ENCODE peak calls at places on chromosomes 2 and 18, in five cellular contexts. R is HTR-8/SVneo; N is stimulated activated CD4-positive, alpha-beta T cell treated with anti-CD3 and anti-CD28 coated beads, TNF-alpha, amount 100 ng/mL, for 1 hour; G is kidney tubule cell; M is memory B cell. O is an unnamed sample.

GRCh38 chr2:83991992-83992391 is 467.1 kb downstream of the SUCLG1 start:
- DNase-seq in R (no peak), N (no peak), G (peak), M (no peak), O (no peak)

GRCh38 chr2:218217366-218218309 is 649 bp downstream of the ARPC2 start:
- DNase-seq in R (peak), N (peak), G (peak), M (peak), O (peak)

GRCh38 chr2:23624378-23624777 is 239.4 kb downstream of the KLHL29 start:
- DNase-seq in R (no peak), N (no peak), G (no peak), M (no peak), O (no peak)

GRCh38 chr2:113390133-113390849 is 47.2 kb upstream of the ZNG1B start:
- DNase-seq in R (peak), N (peak), G (peak), M (peak), O (peak)

GRCh38 chr2:207802650-207803049 is 32.9 kb upstream of the FZD5 start:
- DNase-seq in R (no peak), N (no peak), G (peak), M (no peak), O (peak)

GRCh38 chr2:60759654-60760053 is 3.6 kb downstream of the PAPOLG start:
- DNase-seq in R (no peak), N (no peak), G (no peak), M (no peak), O (no peak)

GRCh38 chr2:88329815-88330603 is 122.5 kb downstream of the FOXI3 start:
- DNase-seq in R (peak), N (no peak), G (peak), M (no peak), O (no peak)

GRCh38 chr2:9820020-9820973 is 23.0 kb upstream of the TAF1B start:
- DNase-seq in R (peak), N (no peak), G (peak), M (no peak), O (no peak)

GRCh38 chr18:73136134-73136533 is 268.3 kb upstream of the NETO1 start:
- DNase-seq in R (no peak), N (no peak), G (peak), M (no peak), O (no peak)

GRCh38 chr2:42801388-42801787 is 9.0 kb upstream of the HAAO start:
- DNase-seq in R (no peak), N (no peak), G (peak), M (no peak), O (no peak)

GRCh38 chr2:12990523-12990922 is 273.8 kb downstream of the TRIB2 start:
- DNase-seq in R (no peak), N (no peak), G (no peak), M (no peak), O (no peak)

GRCh38 chr2:237612527-237613357 is 14.6 kb upstream of the LRRFIP1 start:
- DNase-seq in R (no peak), N (no peak), G (no peak), M (no peak), O (no peak)

GRCh38 chr2:231710751-231711676 is 2.7 kb downstream of the PTMA start:
- DNase-seq in R (no peak), N (no peak), G (peak), M (no peak), O (peak)

GRCh38 chr2:216388046-216388884 is 16.0 kb upstream of the MARCHF4 start:
- DNase-seq in R (no peak), N (no peak), G (peak), M (no peak), O (no peak)

GRCh38 chr2:101469863-101470262 is 5.0 kb downstream of the RFX8 start:
- DNase-seq in R (no peak), N (no peak), G (no peak), M (no peak), O (no peak)

GRCh38 chr2:62306751-62307468 is 111.0 kb downstream of the B3GNT2 start:
- DNase-seq in R (no peak), N (no peak), G (peak), M (no peak), O (peak)

GRCh38 chr2:71700880-71701397 is 247.6 kb downstream of the DYSF start:
- DNase-seq in R (no peak), N (no peak), G (no peak), M (no peak), O (peak)

GRCh38 chr18:57792741-57793629 is 10.1 kb downstream of the ATP8B1 start:
- DNase-seq in R (no peak), N (no peak), G (no peak), M (no peak), O (no peak)

GRCh38 chr2:126753501-126754212 is 97.7 kb downstream of the GYPC start:
- DNase-seq in R (no peak), N (no peak), G (no peak), M (no peak), O (no peak)

GRCh38 chr18:36321636-36322407 is 24.3 kb downstream of the FHOD3 start:
- DNase-seq in R (no peak), N (no peak), G (peak), M (no peak), O (no peak)

GRCh38 chr2:215773728-215774127 is 239.6 kb downstream of the MREG start:
- DNase-seq in R (no peak), N (no peak), G (peak), M (no peak), O (no peak)

GRCh38 chr2:158815166-158815565 is 20.0 kb downstream of the DAPL1 start:
- DNase-seq in R (no peak), N (no peak), G (no peak), M (no peak), O (no peak)

GRCh38 chr18:36296591-36297418 is 708 bp upstream of the FHOD3 start:
- DNase-seq in R (peak), N (no peak), G (peak), M (peak), O (peak)

GRCh38 chr2:109545828-109546713 is 67.7 kb downstream of the SEPTIN10 start:
- DNase-seq in R (peak), N (no peak), G (peak), M (peak), O (peak)

GRCh38 chr2:119202610-119203351 is 20.9 kb upstream of the STEAP3 start:
- DNase-seq in R (no peak), N (no peak), G (no peak), M (no peak), O (no peak)

GRCh38 chr18:8810157-8810556 is 104.8 kb downstream of the MTCL1 start:
- DNase-seq in R (no peak), N (no peak), G (no peak), M (no peak), O (no peak)

GRCh38 chr2:130911996-130912395 is 75.3 kb downstream of the ARHGEF4 start:
- DNase-seq in R (no peak), N (no peak), G (no peak), M (no peak), O (no peak)

GRCh38 chr2:20514596-20515269 is 67.9 kb downstream of the RHOB start:
- DNase-seq in R (peak), N (no peak), G (peak), M (no peak), O (peak)

GRCh38 chr2:54499666-54500065 is 43.5 kb downstream of the SPTBN1 start:
- DNase-seq in R (no peak), N (no peak), G (no peak), M (no peak), O (no peak)

GRCh38 chr2:33223851-33224250 is 252.6 kb upstream of the RASGRP3 start:
- DNase-seq in R (no peak), N (no peak), G (no peak), M (no peak), O (no peak)

GRCh38 chr2:121128741-121129659 is 156.0 kb downstream of the TFCP2L1 start:
- DNase-seq in R (peak), N (no peak), G (peak), M (no peak), O (peak)

GRCh38 chr2:71882949-71883472 is 264.7 kb downstream of the CYP26B1 start:
- DNase-seq in R (peak), N (no peak), G (peak), M (no peak), O (peak)

GRCh38 chr2:95333888-95334338 is 36.8 kb downstream of the KCNIP3 start:
- DNase-seq in R (peak), N (no peak), G (peak), M (no peak), O (peak)

GRCh38 chr18:12478269-12479057 is 70.7 kb downstream of the PRELID3A start:
- DNase-seq in R (no peak), N (no peak), G (no peak), M (no peak), O (no peak)

GRCh38 chr2:72843301-72843700 is 17.5 kb upstream of the EXOC6B start:
- DNase-seq in R (no peak), N (no peak), G (no peak), M (no peak), O (no peak)

GRCh38 chr2:29731948-29732347 is 189.4 kb downstream of the ALK start:
- DNase-seq in R (peak), N (no peak), G (peak), M (no peak), O (no peak)

O was measured in transverse colon.